ENCODE peak calls at places on chromosomes 12 and 14, in nine cellular contexts. Q is IMR-90, U is neural progenitor cell, L is lung, T is heart right ventricle, I is cardiac muscle cell, B is K562, D is tibial artery, X is RWPE1. E is an unnamed sample.

GRCh38 chr14:75822522-75823288 is 159.1 kb downstream of the TGFB3 start:
- DNase-seq in X (peak), B (no peak), Q (peak), U (no peak), I (no peak), D (no peak), L (no peak), T (no peak), E (no peak)

GRCh38 chr14:104404922-104405321 is 174.6 kb upstream of the C14orf180 start:
- DNase-seq in X (no peak), Q (no peak), T (no peak), U (no peak), B (no peak), D (no peak), L (peak), I (no peak), E (no peak)

GRCh38 chr12:31246470-31246850 is 79.5 kb downstream of the SINHCAF start:
- DNase-seq in T (no peak), X (peak), B (no peak), I (no peak), D (no peak), L (no peak), Q (no peak), U (no peak), E (no peak)

GRCh38 chr14:62436256-62436655 is 609.0 kb downstream of the KCNH5 start:
- DNase-seq in X (no peak), D (no peak), U (no peak), T (no peak), Q (no peak), I (no peak), L (no peak), B (no peak), E (no peak)

GRCh38 chr12:13573698-13574321 is 377.3 kb downstream of the EMP1 start:
- DNase-seq in U (no peak), L (no peak), T (no peak), Q (peak), X (peak), B (no peak), I (no peak), D (no peak), E (no peak)

GRCh38 chr14:70808023-70808401 is 1.3 kb downstream of the MAP3K9 start:
- DNase-seq in L (peak), I (peak), X (no peak), B (no peak), U (peak), D (no peak), T (no peak), Q (no peak), E (no peak)

GRCh38 chr14:66443158-66443695 is 42.9 kb upstream of the CCDC196 start:
- DNase-seq in L (no peak), B (no peak), I (no peak), Q (no peak), U (no peak), D (no peak), T (no peak), X (no peak), E (no peak)

GRCh38 chr14:65993103-65993502 is 493.1 kb upstream of the CCDC196 start:
- DNase-seq in L (no peak), T (no peak), X (no peak), I (no peak), D (no peak), Q (no peak), U (no peak), B (no peak), E (no peak)

GRCh38 chr12:53098354-53098981 is 1.0 kb downstream of the IGFBP6 start:
- DNase-seq in Q (peak), X (peak), U (no peak), D (peak), B (peak), I (no peak), L (no peak), T (peak), E (peak)

GRCh38 chr14:61452452-61452851 is 131.1 kb downstream of the PRKCH start:
- DNase-seq in Q (no peak), D (no peak), U (no peak), B (no peak), X (no peak), T (no peak), L (no peak), I (no peak), E (no peak)

GRCh38 chr12:119992129-119992705 is 3.2 kb downstream of the BICDL1 start:
- DNase-seq in U (no peak), Q (no peak), L (no peak), D (no peak), I (no peak), T (no peak), B (no peak), X (no peak), E (no peak)

GRCh38 chr12:59820594-59821011 is 224.8 kb downstream of the SLC16A7 start:
- DNase-seq in Q (peak), X (no peak), T (no peak), L (no peak), U (no peak), B (no peak), I (no peak), D (no peak), E (no peak)

GRCh38 chr12:59036973-59037807 is 116.9 kb upstream of the LRIG3 start:
- DNase-seq in D (no peak), X (no peak), U (no peak), Q (peak), L (no peak), T (no peak), B (no peak), I (no peak), E (no peak)

GRCh38 chr12:112839386-112839972 is 47.9 kb downstream of the RPH3A start:
- DNase-seq in I (peak), Q (peak), B (no peak), D (no peak), U (no peak), L (no peak), T (no peak), X (peak), E (peak)

GRCh38 chr14:67646136-67646535 is 26.4 kb downstream of the ARG2 start:
- DNase-seq in Q (no peak), D (no peak), U (no peak), T (no peak), B (no peak), I (no peak), L (no peak), X (no peak), E (no peak)

GRCh38 chr12:122090759-122091535 is 12.4 kb downstream of the MLXIP start:
- DNase-seq in Q (peak), U (no peak), X (no peak), B (no peak), I (no peak), D (peak), T (no peak), L (no peak), E (no peak)

GRCh38 chr12:94326727-94327126 is 132.9 kb downstream of the CEP83 start:
- DNase-seq in L (no peak), D (no peak), Q (peak), U (no peak), T (no peak), X (no peak), B (no peak), I (no peak), E (no peak)

GRCh38 chr14:100671906-100672305 is 54.8 kb upstream of the DLK1 start:
- DNase-seq in X (no peak), U (no peak), L (no peak), D (no peak), Q (no peak), T (no peak), I (no peak), B (no peak), E (no peak)

GRCh38 chr14:103456167-103456835 is 66.3 kb downstream of the CKB start:
- DNase-seq in D (no peak), X (no peak), L (no peak), I (no peak), Q (peak), T (no peak), B (no peak), U (no peak), E (no peak)

GRCh38 chr12:111107392-111108178 is 187.2 kb upstream of the MYL2 start:
- DNase-seq in B (no peak), Q (no peak), U (no peak), L (no peak), I (no peak), T (no peak), X (no peak), D (no peak), E (no peak)

GRCh38 chr12:46377678-46378077 is 5.1 kb upstream of the SLC38A2 start:
- DNase-seq in B (no peak), I (no peak), T (no peak), U (no peak), Q (peak), L (no peak), X (no peak), D (no peak), E (no peak)

GRCh38 chr14:55336161-55336560 is 64.9 kb downstream of the FBXO34 start:
- DNase-seq in D (no peak), T (no peak), I (no peak), L (no peak), U (no peak), Q (no peak), B (no peak), X (peak), E (no peak)

GRCh38 chr14:90717916-90718315 is 98.3 kb downstream of the TTC7B start:
- DNase-seq in Q (peak), X (no peak), I (no peak), D (no peak), B (no peak), L (no peak), T (no peak), U (no peak), E (no peak)

GRCh38 chr14:73058923-73059311 is 583 bp downstream of the RBM25 start:
- DNase-seq in D (no peak), Q (peak), U (peak), L (peak), X (peak), I (peak), B (no peak), T (peak), E (no peak)

GRCh38 chr12:14984036-14984435 is 11.2 kb downstream of the PDE6H start:
- DNase-seq in I (no peak), Q (no peak), T (no peak), X (no peak), B (no peak), U (no peak), L (no peak), D (no peak), E (no peak)

GRCh38 chr12:1185460-1186182 is 194.6 kb downstream of the ERC1 start:
- DNase-seq in U (no peak), B (no peak), T (no peak), D (no peak), L (no peak), X (no peak), Q (no peak), I (peak), E (no peak)

GRCh38 chr12:92649511-92650227 is 53.1 kb upstream of the PLEKHG7 start:
- DNase-seq in D (no peak), Q (peak), X (peak), U (peak), L (peak), B (peak), I (peak), T (peak), E (no peak)

GRCh38 chr14:59187802-59188460 is 536 bp upstream of the DAAM1 start:
- DNase-seq in X (peak), T (peak), U (peak), I (peak), D (peak), Q (no peak), L (no peak), B (peak), E (no peak)

GRCh38 chr14:68404652-68405183 is 388.1 kb downstream of the ZFP36L1 start:
- DNase-seq in D (no peak), U (no peak), X (no peak), B (peak), L (no peak), T (no peak), I (no peak), Q (peak), E (no peak)

GRCh38 chr14:29814153-29815057 is 113.2 kb downstream of the PRKD1 start:
- DNase-seq in Q (peak), I (no peak), U (no peak), T (peak), L (peak), X (no peak), D (no peak), B (no peak), E (no peak)

GRCh38 chr12:110677206-110677911 is 11.6 kb downstream of the HVCN1 start:
- DNase-seq in I (no peak), U (no peak), Q (no peak), L (no peak), X (no peak), T (peak), D (no peak), B (no peak), E (no peak)

GRCh38 chr14:105912641-105913180 is 386.3 kb downstream of the TMEM121 start:
- DNase-seq in T (no peak), B (no peak), L (no peak), I (no peak), U (no peak), D (no peak), X (no peak), Q (no peak), E (no peak)

GRCh38 chr12:20314325-20314724 is 54.0 kb upstream of the PDE3A start:
- DNase-seq in L (no peak), D (no peak), I (no peak), X (no peak), B (no peak), U (no peak), Q (peak), T (no peak), E (no peak)

GRCh38 chr12:78891646-78892353 is 27.2 kb downstream of the SYT1 start:
- DNase-seq in U (no peak), I (peak), B (no peak), T (no peak), L (no peak), Q (no peak), X (no peak), D (no peak), E (no peak)

GRCh38 chr14:61505815-61506809 is 184.7 kb downstream of the PRKCH start:
- DNase-seq in I (no peak), B (no peak), L (no peak), D (no peak), U (no peak), X (no peak), Q (peak), T (no peak), E (no peak)

DNA sequence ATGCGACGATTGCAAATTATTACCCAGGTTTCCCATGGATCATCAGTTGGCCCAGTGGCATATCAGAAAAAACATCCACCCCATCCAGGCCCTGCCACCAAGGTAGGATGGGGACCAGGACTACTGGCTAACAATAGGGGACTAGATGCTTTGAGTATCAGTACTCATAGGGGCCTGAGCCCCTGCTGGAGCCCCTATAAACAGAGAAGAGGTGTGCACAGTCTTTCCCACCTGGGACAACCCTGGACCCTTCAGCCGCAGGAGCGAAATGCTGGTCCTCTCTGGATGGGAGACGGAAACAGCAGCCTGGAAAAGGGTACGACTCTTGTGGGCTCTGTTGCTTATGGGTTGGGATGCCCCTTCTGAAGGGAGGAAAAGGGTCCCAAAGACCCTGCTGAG is 5.7 kb downstream of the DHH start:
- DNase-seq in D (no peak), U (no peak), T (no peak), I (no peak), Q (no peak), B (no peak), L (no peak), X (no peak), E (no peak)
- TF ChIP-seq CTCF in D (no peak), U (no peak), T (no peak), I (no peak), Q (no peak), B (no peak), L (no peak), X (no peak), E (no peak)

DNA sequence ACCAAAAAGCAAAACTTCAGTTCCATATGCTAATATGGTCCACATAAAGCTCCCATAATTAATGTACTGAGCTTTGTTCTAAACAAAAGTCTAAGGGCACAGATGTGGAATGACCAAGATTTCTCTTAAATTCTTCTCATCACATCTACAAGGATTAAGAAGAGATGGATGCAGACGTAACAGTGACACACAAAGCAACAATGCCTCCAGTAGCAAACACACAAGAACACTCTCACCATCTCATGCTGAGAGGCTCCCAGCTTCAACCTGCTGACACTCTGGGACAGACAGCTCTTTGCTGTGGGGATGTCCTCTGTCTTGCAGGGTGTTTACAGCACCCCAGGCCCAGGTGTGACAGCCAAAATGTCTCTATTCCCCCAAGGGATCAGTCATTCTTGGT is 48.2 kb downstream of the SETD3 start:
- DNase-seq in Q (no peak), T (no peak), B (no peak), L (no peak), X (no peak), I (no peak), D (no peak), U (peak), E (no peak)
- H3K27ac ChIP-seq in Q (no peak), T (no peak), B (no peak), L (no peak), X (no peak), I (no peak), D (no peak), U (no peak), E (no peak)

DNA sequence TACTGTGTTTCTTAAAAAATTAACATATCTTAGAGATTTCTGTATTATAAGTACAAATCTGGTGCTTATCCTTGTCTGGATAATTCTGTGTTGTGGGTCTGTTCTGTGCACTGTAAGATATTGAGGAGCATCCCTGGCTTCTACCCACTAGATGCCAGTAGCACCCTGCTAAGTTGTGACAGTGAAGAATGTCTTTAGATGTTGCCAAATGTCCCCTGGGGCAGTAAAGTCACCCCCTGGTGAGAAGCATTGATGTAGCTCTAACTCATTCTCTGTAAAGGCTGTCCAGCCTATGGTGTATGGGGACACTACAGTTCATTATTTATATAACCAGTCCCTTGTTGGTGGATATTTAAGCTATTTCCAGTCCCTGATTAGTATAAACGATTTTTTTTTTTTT is 31.4 kb downstream of the MAP1LC3B2 start:
- DNase-seq in T (no peak), L (no peak), B (no peak), U (no peak), X (no peak), I (no peak), D (no peak), Q (no peak), E (no peak)
- TF ChIP-seq CTCF in T (no peak), L (no peak), B (no peak), U (no peak), X (no peak), I (no peak), D (no peak), Q (no peak), E (no peak)

GRCh38 chr14:99543369-99543768 is 60.6 kb downstream of the CCDC85C start:
- DNase-seq in I (no peak), D (no peak), Q (no peak), B (no peak), T (no peak), X (no peak), L (no peak), U (no peak), E (no peak)

GRCh38 chr14:99543985-99544384 is 60.0 kb downstream of the CCDC85C start:
- DNase-seq in I (no peak), D (no peak), T (no peak), Q (no peak), X (no peak), U (no peak), L (no peak), B (no peak), E (no peak)

GRCh38 chr14:99546230-99546879 is 57.7 kb downstream of the CCDC85C start:
- DNase-seq in T (no peak), D (no peak), L (no peak), X (no peak), B (peak), U (peak), I (no peak), Q (no peak), E (no peak)

GRCh38 chr14:99544971-99545370 is 59.0 kb downstream of the CCDC85C start:
- DNase-seq in T (no peak), B (peak), Q (no peak), L (no peak), X (no peak), D (no peak), I (no peak), U (no peak), E (no peak)

GRCh38 chr14:99545574-99545973 is 58.4 kb downstream of the CCDC85C start:
- DNase-seq in B (no peak), T (no peak), L (no peak), U (no peak), X (no peak), D (no peak), I (no peak), Q (no peak), E (no peak)
- H3K27ac ChIP-seq in B (no peak), T (no peak), L (no peak), U (peak), X (peak), D (no peak), I (peak), Q (no peak), E (no peak)

GRCh38 chr12:29309320-29309902 is 71.6 kb downstream of the ERGIC2 start:
- DNase-seq in I (peak), Q (peak), D (no peak), B (no peak), X (peak), U (no peak), L (no peak), T (no peak), E (no peak)
- TF ChIP-seq CTCF in I (peak), Q (peak), D (no peak), B (peak), X (peak), U (peak), L (no peak), T (no peak), E (no peak)

DNA sequence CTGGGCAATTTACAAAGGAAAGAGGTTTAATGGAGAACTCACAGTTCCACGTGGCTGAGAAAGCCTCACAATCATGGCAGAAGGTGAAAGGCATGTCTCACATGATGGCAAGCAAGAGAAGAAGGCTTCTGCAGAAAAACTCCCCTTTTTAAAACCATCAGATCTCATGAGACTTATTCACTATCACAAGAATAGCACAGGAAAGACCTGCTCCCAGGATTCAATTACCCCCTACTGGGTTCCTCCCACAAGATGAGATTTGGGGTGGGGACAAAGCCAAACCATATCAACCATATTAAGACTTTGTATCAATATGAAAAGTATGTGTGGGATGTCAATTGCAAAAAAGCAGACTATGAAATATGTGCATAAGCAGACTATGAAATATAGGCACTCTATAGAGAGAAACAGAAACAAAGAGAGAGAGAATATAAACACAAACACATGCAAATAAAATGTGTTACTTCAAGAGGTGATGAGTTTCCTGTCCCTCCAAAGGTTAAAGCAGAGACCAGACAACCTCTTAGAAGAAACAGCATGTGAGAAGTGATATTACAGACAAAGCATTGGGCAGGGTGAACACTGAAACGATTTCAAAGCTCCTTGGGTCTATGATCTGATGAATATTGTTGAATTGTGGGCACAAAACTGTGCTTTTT is 151.2 kb upstream of the KRR1 start:
- DNase-seq in T (no peak), X (no peak), D (no peak), B (no peak), I (no peak), Q (no peak), L (no peak), U (no peak), E (no peak)
- H3K27ac ChIP-seq in T (no peak), X (no peak), D (no peak), B (no peak), I (no peak), Q (peak), L (no peak), U (no peak), E (no peak)

GRCh38 chr12:90854136-90854689 is 100.8 kb downstream of the CCER1 start:
- DNase-seq in Q (peak), D (no peak), I (peak), T (peak), U (peak), L (no peak), B (peak), X (peak), E (no peak)
- TF ChIP-seq CTCF in Q (peak), D (peak), I (peak), T (peak), U (peak), L (peak), B (no peak), X (peak), E (no peak)